ENCODE peak calls at places on chromosomes 3 and 15, in ten cellular contexts. One of them, this sample, is unnamed.

GRCh38 chr3:52851348-52851747 is 16.5 kb upstream of the MUSTN1 start:
- DNase-seq in A549: peak
- DNase-seq in amygdala: no peak
- DNase-seq in choroid plexus epithelial cell: peak
- DNase-seq in IMR-90: peak
- DNase-seq in HuH-7: peak
- DNase-seq in AG10803: peak
- DNase-seq in pancreas: no peak
- DNase-seq in nephron progenitor cell: peak
- DNase-seq in T-helper 22 cell: no peak
- DNase-seq in this sample: no peak

GRCh38 chr3:22685598-22685997 is 517.5 kb upstream of the UBE2E2 start:
- DNase-seq in A549: peak
- DNase-seq in amygdala: no peak
- DNase-seq in choroid plexus epithelial cell: peak
- DNase-seq in IMR-90: no peak
- DNase-seq in HuH-7: peak
- DNase-seq in AG10803: no peak
- DNase-seq in pancreas: no peak
- DNase-seq in nephron progenitor cell: no peak
- DNase-seq in T-helper 22 cell: no peak
- DNase-seq in this sample: no peak

GRCh38 chr3:189773056-189773455 is 141.9 kb downstream of the TP63 start:
- DNase-seq in A549: peak
- DNase-seq in amygdala: no peak
- DNase-seq in choroid plexus epithelial cell: peak
- DNase-seq in IMR-90: peak
- DNase-seq in HuH-7: no peak
- DNase-seq in AG10803: peak
- DNase-seq in pancreas: no peak
- DNase-seq in nephron progenitor cell: no peak
- DNase-seq in T-helper 22 cell: no peak
- DNase-seq in this sample: no peak

GRCh38 chr15:66894363-66894762 is 171.0 kb upstream of the SMAD3 start:
- DNase-seq in A549: no peak
- DNase-seq in amygdala: no peak
- DNase-seq in choroid plexus epithelial cell: no peak
- DNase-seq in IMR-90: no peak
- DNase-seq in HuH-7: no peak
- DNase-seq in AG10803: no peak
- DNase-seq in pancreas: no peak
- DNase-seq in nephron progenitor cell: no peak
- DNase-seq in T-helper 22 cell: no peak
- DNase-seq in this sample: no peak

GRCh38 chr3:32685604-32686185 is 707 bp downstream of the CNOT10 start:
- DNase-seq in A549: peak
- DNase-seq in amygdala: no peak
- DNase-seq in choroid plexus epithelial cell: peak
- DNase-seq in IMR-90: peak
- DNase-seq in HuH-7: no peak
- DNase-seq in AG10803: peak
- DNase-seq in pancreas: no peak
- DNase-seq in nephron progenitor cell: no peak
- DNase-seq in T-helper 22 cell: no peak
- DNase-seq in this sample: no peak

GRCh38 chr3:171862993-171863521 is 19.9 kb downstream of the TMEM212 start:
- DNase-seq in A549: no peak
- DNase-seq in amygdala: no peak
- DNase-seq in choroid plexus epithelial cell: peak
- DNase-seq in IMR-90: peak
- DNase-seq in HuH-7: no peak
- DNase-seq in AG10803: peak
- DNase-seq in pancreas: no peak
- DNase-seq in nephron progenitor cell: no peak
- DNase-seq in T-helper 22 cell: no peak
- DNase-seq in this sample: no peak

GRCh38 chr3:101077361-101078011 is 84.3 kb upstream of the ABI3BP start:
- DNase-seq in A549: peak
- DNase-seq in amygdala: no peak
- DNase-seq in choroid plexus epithelial cell: peak
- DNase-seq in IMR-90: peak
- DNase-seq in HuH-7: no peak
- DNase-seq in AG10803: peak
- DNase-seq in pancreas: no peak
- DNase-seq in nephron progenitor cell: no peak
- DNase-seq in T-helper 22 cell: no peak
- DNase-seq in this sample: no peak

GRCh38 chr3:168248383-168249047 is 152.8 kb upstream of the GOLIM4 start:
- DNase-seq in A549: peak
- DNase-seq in amygdala: no peak
- DNase-seq in choroid plexus epithelial cell: peak
- DNase-seq in IMR-90: peak
- DNase-seq in HuH-7: no peak
- DNase-seq in AG10803: peak
- DNase-seq in pancreas: peak
- DNase-seq in nephron progenitor cell: peak
- DNase-seq in T-helper 22 cell: no peak
- DNase-seq in this sample: no peak

GRCh38 chr15:44535092-44535491 is 1.9 kb upstream of the EIF3J start:
- DNase-seq in A549: no peak
- DNase-seq in amygdala: no peak
- DNase-seq in choroid plexus epithelial cell: no peak
- DNase-seq in IMR-90: no peak
- DNase-seq in HuH-7: no peak
- DNase-seq in AG10803: no peak
- DNase-seq in pancreas: no peak
- DNase-seq in nephron progenitor cell: no peak
- DNase-seq in T-helper 22 cell: no peak
- DNase-seq in this sample: no peak

GRCh38 chr3:66889758-66890576 is 108.1 kb upstream of the KBTBD8 start:
- DNase-seq in A549: no peak
- DNase-seq in amygdala: no peak
- DNase-seq in choroid plexus epithelial cell: no peak
- DNase-seq in IMR-90: no peak
- DNase-seq in HuH-7: no peak
- DNase-seq in AG10803: no peak
- DNase-seq in pancreas: no peak
- DNase-seq in nephron progenitor cell: no peak
- DNase-seq in T-helper 22 cell: no peak
- DNase-seq in this sample: no peak

GRCh38 chr15:55993804-55994539 is 560 bp upstream of the NEDD4 start:
- DNase-seq in A549: peak
- DNase-seq in amygdala: no peak
- DNase-seq in choroid plexus epithelial cell: peak
- DNase-seq in IMR-90: peak
- DNase-seq in HuH-7: peak
- DNase-seq in AG10803: peak
- DNase-seq in pancreas: no peak
- DNase-seq in nephron progenitor cell: no peak
- DNase-seq in T-helper 22 cell: no peak
- DNase-seq in this sample: no peak

GRCh38 chr15:78077053-78077859 is at the start of gene TBC1D2B:
- DNase-seq in A549: peak
- DNase-seq in amygdala: peak
- DNase-seq in choroid plexus epithelial cell: peak
- DNase-seq in IMR-90: peak
- DNase-seq in HuH-7: peak
- DNase-seq in AG10803: peak
- DNase-seq in pancreas: peak
- DNase-seq in nephron progenitor cell: peak
- DNase-seq in T-helper 22 cell: peak
- DNase-seq in this sample: peak

GRCh38 chr3:107142171-107142570 is 235.1 kb upstream of the CCDC54 start:
- DNase-seq in A549: no peak
- DNase-seq in amygdala: no peak
- DNase-seq in choroid plexus epithelial cell: no peak
- DNase-seq in IMR-90: no peak
- DNase-seq in HuH-7: no peak
- DNase-seq in AG10803: no peak
- DNase-seq in pancreas: no peak
- DNase-seq in nephron progenitor cell: no peak
- DNase-seq in T-helper 22 cell: no peak
- DNase-seq in this sample: no peak

GRCh38 chr15:67043939-67044771 is 21.2 kb upstream of the SMAD3 start:
- DNase-seq in A549: peak
- DNase-seq in amygdala: no peak
- DNase-seq in choroid plexus epithelial cell: peak
- DNase-seq in IMR-90: peak
- DNase-seq in HuH-7: no peak
- DNase-seq in AG10803: peak
- DNase-seq in pancreas: no peak
- DNase-seq in nephron progenitor cell: no peak
- DNase-seq in T-helper 22 cell: no peak
- DNase-seq in this sample: no peak

GRCh38 chr3:155185623-155186022 is 105.5 kb downstream of the MME start:
- DNase-seq in A549: no peak
- DNase-seq in amygdala: no peak
- DNase-seq in choroid plexus epithelial cell: peak
- DNase-seq in IMR-90: peak
- DNase-seq in HuH-7: no peak
- DNase-seq in AG10803: peak
- DNase-seq in pancreas: no peak
- DNase-seq in nephron progenitor cell: no peak
- DNase-seq in T-helper 22 cell: no peak
- DNase-seq in this sample: no peak

GRCh38 chr15:71687902-71688508 is 122.3 kb upstream of the NR2E3 start:
- DNase-seq in A549: no peak
- DNase-seq in amygdala: no peak
- DNase-seq in choroid plexus epithelial cell: peak
- DNase-seq in IMR-90: peak
- DNase-seq in HuH-7: no peak
- DNase-seq in AG10803: no peak
- DNase-seq in pancreas: no peak
- DNase-seq in nephron progenitor cell: no peak
- DNase-seq in T-helper 22 cell: no peak
- DNase-seq in this sample: no peak

GRCh38 chr15:89898628-89899302 is 5.0 kb upstream of the AP3S2 start:
- DNase-seq in A549: peak
- DNase-seq in amygdala: no peak
- DNase-seq in choroid plexus epithelial cell: peak
- DNase-seq in IMR-90: peak
- DNase-seq in HuH-7: peak
- DNase-seq in AG10803: peak
- DNase-seq in pancreas: no peak
- DNase-seq in nephron progenitor cell: peak
- DNase-seq in T-helper 22 cell: peak
- DNase-seq in this sample: no peak

GRCh38 chr15:26628879-26629529 is 143.9 kb downstream of the GABRB3 start:
- DNase-seq in A549: peak
- DNase-seq in amygdala: no peak
- DNase-seq in choroid plexus epithelial cell: no peak
- DNase-seq in IMR-90: peak
- DNase-seq in HuH-7: no peak
- DNase-seq in AG10803: peak
- DNase-seq in pancreas: peak
- DNase-seq in nephron progenitor cell: peak
- DNase-seq in T-helper 22 cell: peak
- DNase-seq in this sample: peak

GRCh38 chr3:2098398-2099027 is at the start of gene CNTN4:
- DNase-seq in A549: peak
- DNase-seq in amygdala: peak
- DNase-seq in choroid plexus epithelial cell: peak
- DNase-seq in IMR-90: no peak
- DNase-seq in HuH-7: peak
- DNase-seq in AG10803: no peak
- DNase-seq in pancreas: peak
- DNase-seq in nephron progenitor cell: peak
- DNase-seq in T-helper 22 cell: no peak
- DNase-seq in this sample: peak

GRCh38 chr3:60636846-60637245 is 614.4 kb downstream of the FHIT start:
- DNase-seq in A549: no peak
- DNase-seq in amygdala: no peak
- DNase-seq in choroid plexus epithelial cell: peak
- DNase-seq in IMR-90: peak
- DNase-seq in HuH-7: no peak
- DNase-seq in AG10803: peak
- DNase-seq in pancreas: no peak
- DNase-seq in nephron progenitor cell: no peak
- DNase-seq in T-helper 22 cell: no peak
- DNase-seq in this sample: no peak

GRCh38 chr3:138833908-138834358 is 795 bp downstream of the PIK3CB start:
- DNase-seq in A549: no peak
- DNase-seq in amygdala: peak
- DNase-seq in choroid plexus epithelial cell: peak
- DNase-seq in IMR-90: peak
- DNase-seq in HuH-7: no peak
- DNase-seq in AG10803: peak
- DNase-seq in pancreas: no peak
- DNase-seq in nephron progenitor cell: peak
- DNase-seq in T-helper 22 cell: no peak
- DNase-seq in this sample: no peak

GRCh38 chr15:59741274-59741906 is 52.3 kb upstream of the BNIP2 start:
- DNase-seq in A549: peak
- DNase-seq in amygdala: no peak
- DNase-seq in choroid plexus epithelial cell: peak
- DNase-seq in IMR-90: no peak
- DNase-seq in HuH-7: peak
- DNase-seq in AG10803: peak
- DNase-seq in pancreas: no peak
- DNase-seq in nephron progenitor cell: peak
- DNase-seq in T-helper 22 cell: no peak
- DNase-seq in this sample: no peak

GRCh38 chr3:14834807-14835466 is 16.2 kb downstream of the FGD5 start:
- DNase-seq in A549: no peak
- DNase-seq in amygdala: no peak
- DNase-seq in choroid plexus epithelial cell: no peak
- DNase-seq in IMR-90: no peak
- DNase-seq in HuH-7: no peak
- DNase-seq in AG10803: no peak
- DNase-seq in pancreas: no peak
- DNase-seq in nephron progenitor cell: no peak
- DNase-seq in T-helper 22 cell: no peak
- DNase-seq in this sample: no peak

GRCh38 chr15:32855942-32856341 is 138.1 kb downstream of the GREM1 start:
- DNase-seq in A549: peak
- DNase-seq in amygdala: no peak
- DNase-seq in choroid plexus epithelial cell: peak
- DNase-seq in IMR-90: peak
- DNase-seq in HuH-7: no peak
- DNase-seq in AG10803: peak
- DNase-seq in pancreas: no peak
- DNase-seq in nephron progenitor cell: no peak
- DNase-seq in T-helper 22 cell: no peak
- DNase-seq in this sample: no peak

GRCh38 chr15:78195735-78196201 is 38.6 kb downstream of the ACSBG1 start:
- DNase-seq in A549: peak
- DNase-seq in amygdala: no peak
- DNase-seq in choroid plexus epithelial cell: peak
- DNase-seq in IMR-90: no peak
- DNase-seq in HuH-7: peak
- DNase-seq in AG10803: no peak
- DNase-seq in pancreas: no peak
- DNase-seq in nephron progenitor cell: peak
- DNase-seq in T-helper 22 cell: no peak
- DNase-seq in this sample: no peak

GRCh38 chr3:23202203-23202920 is 765 bp upstream of the UBE2E2 start:
- DNase-seq in A549: peak
- DNase-seq in amygdala: peak
- DNase-seq in choroid plexus epithelial cell: peak
- DNase-seq in IMR-90: peak
- DNase-seq in HuH-7: no peak
- DNase-seq in AG10803: peak
- DNase-seq in pancreas: peak
- DNase-seq in nephron progenitor cell: no peak
- DNase-seq in T-helper 22 cell: no peak
- DNase-seq in this sample: no peak

GRCh38 chr3:141330235-141330634 is 38.1 kb upstream of the ZBTB38 start:
- DNase-seq in A549: no peak
- DNase-seq in amygdala: no peak
- DNase-seq in choroid plexus epithelial cell: no peak
- DNase-seq in IMR-90: no peak
- DNase-seq in HuH-7: no peak
- DNase-seq in AG10803: no peak
- DNase-seq in pancreas: no peak
- DNase-seq in nephron progenitor cell: no peak
- DNase-seq in T-helper 22 cell: no peak
- DNase-seq in this sample: no peak

GRCh38 chr3:171770689-171771620 is 39.3 kb downstream of the PLD1 start:
- DNase-seq in A549: peak
- DNase-seq in amygdala: no peak
- DNase-seq in choroid plexus epithelial cell: peak
- DNase-seq in IMR-90: peak
- DNase-seq in HuH-7: peak
- DNase-seq in AG10803: peak
- DNase-seq in pancreas: no peak
- DNase-seq in nephron progenitor cell: peak
- DNase-seq in T-helper 22 cell: no peak
- DNase-seq in this sample: no peak